ENCODE peak calls at places on chromosomes 12 and 14, in eight cellular contexts. V is thoracic aorta, X is kidney, O is pancreas, F is suprapubic skin, W is endodermal cell, U is DND-41, B is ascending aorta. N is an unnamed sample.
A peak's percentile ranks its signal among the peaks of the same experiment; 100 is the strongest.

GRCh38 chr14:67525389-67525788 is 7.7 kb upstream of the PLEKHH1 start:
- DNase-seq in V (no peak), X (no peak), O (no peak), F (no peak), W (no peak), U (no peak), B (no peak), N (no peak)

GRCh38 chr14:69014829-69015259 is 35.7 kb upstream of the ACTN1 start:
- DNase-seq in V (no peak), X (peak; percentile 48), O (no peak), F (no peak), W (no peak), U (no peak), B (no peak), N (no peak)

GRCh38 chr12:12881495-12881894 is 9.9 kb upstream of the GPRC5A start:
- DNase-seq in V (no peak), X (no peak), O (no peak), F (no peak), W (peak; percentile 53), U (no peak), B (no peak), N (no peak)

GRCh38 chr14:87102979-87103378 is 890.0 kb downstream of the GALC start:
- DNase-seq in V (no peak), X (no peak), O (no peak), F (no peak), W (no peak), U (no peak), B (no peak), N (no peak)

GRCh38 chr14:50303744-50304471 is 8.1 kb downstream of the L2HGDH start:
- DNase-seq in V (no peak), X (peak; percentile 56), O (no peak), F (no peak), W (no peak), U (no peak), B (no peak), N (no peak)

GRCh38 chr14:94132285-94132887 is 3.0 kb upstream of the IFI27L2 start:
- DNase-seq in V (no peak), X (no peak), O (no peak), F (peak; percentile 49), W (peak; percentile 84), U (peak; percentile 68), B (no peak), N (peak; percentile 36)

GRCh38 chr14:90017371-90017770 is 44.4 kb upstream of the KCNK13 start:
- DNase-seq in V (no peak), X (no peak), O (no peak), F (no peak), W (no peak), U (no peak), B (no peak), N (no peak)

GRCh38 chr14:99853206-99853605 is 60.0 kb downstream of the EML1 start:
- DNase-seq in V (no peak), X (no peak), O (no peak), F (no peak), W (no peak), U (peak; percentile 24), B (no peak), N (no peak)

GRCh38 chr12:123096159-123096558 is 54.7 kb downstream of the PITPNM2 start:
- DNase-seq in V (no peak), X (no peak), O (no peak), F (no peak), W (no peak), U (no peak), B (no peak), N (no peak)

GRCh38 chr14:104246401-104247335 is 108.3 kb downstream of the KIF26A start:
- DNase-seq in V (no peak), X (peak; percentile 39), O (no peak), F (peak; percentile 53), W (no peak), U (no peak), B (no peak), N (peak; percentile 65)

GRCh38 chr12:18955594-18955993 is 173.9 kb upstream of the PLEKHA5 start:
- DNase-seq in V (no peak), X (no peak), O (no peak), F (no peak), W (no peak), U (no peak), B (no peak), N (no peak)

GRCh38 chr12:63238892-63239291 is 87.9 kb upstream of the AVPR1A start:
- DNase-seq in V (no peak), X (no peak), O (no peak), F (no peak), W (no peak), U (no peak), B (no peak), N (no peak)

GRCh38 chr14:57918791-57919190 is 52.9 kb upstream of the SLC35F4 start:
- DNase-seq in V (no peak), X (no peak), O (no peak), F (no peak), W (no peak), U (no peak), B (no peak), N (no peak)

GRCh38 chr12:272942-273906 is 10.6 kb upstream of the SLC6A13 start:
- DNase-seq in V (no peak), X (no peak), O (no peak), F (no peak), W (no peak), U (no peak), B (no peak), N (no peak)

GRCh38 chr12:81167694-81168093 is 89.8 kb downstream of the ACSS3 start:
- DNase-seq in V (no peak), X (no peak), O (no peak), F (no peak), W (peak; percentile 46), U (no peak), B (no peak), N (no peak)

GRCh38 chr14:100524933-100525243 is 62.3 kb downstream of the BEGAIN start:
- DNase-seq in V (no peak), X (peak; percentile 39), O (peak; percentile 52), F (peak; percentile 72), W (peak; percentile 82), U (peak; percentile 4), B (no peak), N (no peak)

GRCh38 chr12:21697829-21698630 is 40.4 kb upstream of the LDHB start:
- DNase-seq in V (no peak), X (no peak), O (no peak), F (no peak), W (no peak), U (no peak), B (no peak), N (no peak)
- H3K4me3 ChIP-seq in V (peak overlapping the region; percentile 53), X (no peak overlapping the region), O (no peak overlapping the region), F (no peak overlapping the region), W (no peak overlapping the region), U (no peak overlapping the region), B (peak overlapping the region; percentile 35), N (peak overlapping the region; percentile 47)

GRCh38 chr14:81062816-81063215 is 107.4 kb downstream of the TSHR start:
- DNase-seq in V (no peak), X (no peak), O (no peak), F (no peak), W (peak; percentile 78), U (peak; percentile 35), B (no peak), N (no peak)
- TF ChIP-seq CTCF in V (no peak), X (no peak), O (no peak), F (no peak), W (peak; percentile 78), U (peak; percentile 54), B (no peak), N (no peak)

GRCh38 chr12:52332381-52332780 is 11.2 kb upstream of the KRT83 start:
- DNase-seq in V (no peak), X (peak; percentile 4), O (no peak), F (no peak), W (no peak), U (no peak), B (no peak), N (no peak)
- H3K27ac ChIP-seq in V (no peak overlapping the region), X (no peak overlapping the region), O (no peak overlapping the region), F (no peak overlapping the region), W (no peak overlapping the region), U (no peak overlapping the region), B (no peak overlapping the region), N (no peak overlapping the region)

DNA sequence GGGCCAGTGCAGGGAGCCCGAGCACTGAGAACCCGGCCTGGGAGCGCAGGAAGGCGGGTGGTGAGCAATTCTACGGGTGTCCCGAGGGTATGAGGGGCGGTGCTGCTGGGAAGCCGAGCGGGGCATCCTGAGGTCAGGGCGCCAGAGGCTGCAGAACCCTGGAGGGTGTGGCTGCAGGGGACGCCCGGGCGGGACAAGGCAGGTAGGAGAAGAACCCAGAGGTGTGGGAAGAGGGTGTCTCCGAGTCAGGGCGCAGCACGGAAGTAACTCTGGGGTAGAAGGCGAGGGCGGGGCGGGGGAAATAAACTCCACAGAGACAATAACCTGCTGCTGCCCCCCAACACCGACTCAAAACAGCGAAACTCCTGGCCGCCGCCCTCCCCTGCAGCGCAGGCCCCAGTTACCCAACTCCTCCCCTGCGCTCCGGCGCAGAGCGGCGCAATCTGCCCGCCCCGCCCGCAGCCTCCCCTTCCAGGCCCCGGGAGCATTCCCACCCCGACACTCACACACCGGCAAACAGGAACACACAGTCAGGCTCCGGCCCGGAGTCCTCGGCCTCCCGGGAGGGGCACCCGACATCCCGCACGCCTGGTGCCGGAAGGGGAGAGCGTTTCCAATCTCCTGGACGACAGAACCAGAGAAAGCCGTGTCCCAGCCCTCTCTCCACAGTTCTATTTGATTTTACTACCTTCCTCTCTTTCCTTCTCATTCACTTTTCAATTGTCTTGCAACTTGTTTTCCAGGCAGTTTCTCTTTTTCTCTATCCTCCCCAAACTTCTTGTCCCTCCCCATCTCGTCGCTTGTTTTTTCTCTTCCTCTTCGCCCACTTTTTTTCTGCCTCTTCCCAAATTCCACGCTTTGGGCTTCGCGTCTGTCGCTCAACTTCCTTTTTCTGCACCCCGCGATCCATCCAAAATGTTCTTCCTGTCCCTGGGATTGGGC is 2.4 kb downstream of the HRK start:
- DNase-seq in V (no peak), X (peak; percentile 89), O (no peak), F (no peak), W (peak; percentile 84), U (no peak), B (no peak), N (no peak)
- H3K4me3 ChIP-seq in V (peak overlapping the region; percentile 48), X (no peak overlapping the region), O (no peak overlapping the region), F (peak overlapping the region; percentile 36), W (peak overlapping the region; percentile 80), U (no peak overlapping the region), B (peak overlapping the region; percentile 58), N (peak overlapping the region; percentile 61)

N was measured in coronary artery.